ENCODE peak calls at places on chromosomes 4 and X, in seven cellular contexts. I, B, T, F, W, S and K are unnamed samples.

GRCh38 chr4:156584100-156584499 is 387.5 kb downstream of the PDGFC start:
- DNase-seq in B (no peak), S (peak), T (no peak), F (no peak), W (no peak), I (no peak), K (no peak)

GRCh38 chr4:52877694-52878093 is 15.6 kb downstream of the RASL11B start:
- DNase-seq in B (no peak), T (no peak), W (no peak), I (no peak), F (no peak), S (no peak), K (no peak)

GRCh38 chrX:30275498-30275897 is 28.6 kb downstream of the MAGEB1 start:
- DNase-seq in B (no peak), T (no peak), F (peak), I (no peak), S (peak), W (no peak), K (no peak)

GRCh38 chr4:171812377-171813194 is 618 bp upstream of the GALNTL6 start:
- DNase-seq in I (no peak), T (no peak), W (no peak), B (no peak), F (peak), S (no peak), K (no peak)

GRCh38 chr4:114349543-114350175 is 248.9 kb upstream of the UGT8 start:
- DNase-seq in T (no peak), W (no peak), B (no peak), I (no peak), S (no peak), F (no peak), K (no peak)

GRCh38 chrX:16185725-16186136 is 18.4 kb downstream of the MAGEB17 start:
- DNase-seq in I (no peak), B (no peak), W (peak), F (peak), S (peak), T (no peak), K (peak)

GRCh38 chrX:105608745-105609144 is 213.6 kb upstream of the NRK start:
- DNase-seq in S (no peak), W (no peak), B (no peak), F (no peak), I (no peak), T (no peak), K (no peak)

GRCh38 chrX:17535229-17535628 is 160.2 kb downstream of the NHS start:
- DNase-seq in W (no peak), S (peak), F (peak), B (no peak), I (no peak), T (no peak), K (no peak)

GRCh38 chr4:113822555-113823290 is 61.2 kb upstream of the CAMK2D start:
- DNase-seq in S (no peak), B (no peak), F (no peak), W (no peak), I (no peak), T (no peak), K (no peak)

GRCh38 chr4:1218892-1219552 is 29.9 kb downstream of the CTBP1 start:
- DNase-seq in T (no peak), B (no peak), S (no peak), F (no peak), W (no peak), I (no peak), K (no peak)

GRCh38 chr4:28209371-28209924 is 1348.8 kb downstream of the STIM2 start:
- DNase-seq in B (no peak), W (no peak), I (no peak), S (no peak), T (no peak), F (no peak), K (no peak)

GRCh38 chrX:68261060-68261672 is 172.1 kb downstream of the OPHN1 start:
- DNase-seq in S (no peak), B (peak), W (no peak), F (no peak), T (no peak), I (no peak), K (no peak)

GRCh38 chr4:12583286-12583685 is 900.9 kb downstream of the RAB28 start:
- DNase-seq in T (no peak), S (no peak), W (no peak), B (no peak), F (no peak), I (no peak), K (no peak)

GRCh38 chr4:138959421-138959820 is 56.2 kb upstream of the NOCT start:
- DNase-seq in F (no peak), B (no peak), W (no peak), T (no peak), I (no peak), S (no peak), K (no peak)

GRCh38 chr4:56048621-56049427 is 100.1 kb downstream of the CEP135 start:
- DNase-seq in F (peak), W (peak), S (peak), T (peak), I (peak), B (peak), K (peak)

GRCh38 chr4:72473434-72473900 is 95.6 kb downstream of the ADAMTS3 start:
- DNase-seq in T (no peak), F (no peak), I (no peak), S (no peak), W (no peak), B (no peak), K (no peak)

GRCh38 chrX:37470711-37471110 is 100.8 kb upstream of the LANCL3 start:
- DNase-seq in T (no peak), I (no peak), W (no peak), S (peak), B (no peak), F (no peak), K (no peak)